ENCODE peak calls at places on chromosomes 7 and 10, in seven cellular contexts. One of them, this sample, is unnamed.

GRCh38 chr10:71812913-71813590 is 38.0 kb downstream of the PSAP start:
- DNase-seq in HCT116: no peak
- DNase-seq in K562: no peak
- DNase-seq in H1: no peak
- DNase-seq in HepG2: no peak
- DNase-seq in SK-N-SH: no peak
- DNase-seq in GM12878: no peak
- DNase-seq in this sample: no peak

GRCh38 chr7:132030161-132030568 is 473.7 kb upstream of the PODXL start:
- DNase-seq in SK-N-SH: peak; percentile 42
- DNase-seq in H1: no peak
- DNase-seq in HepG2: no peak
- DNase-seq in HCT116: no peak
- DNase-seq in K562: no peak
- DNase-seq in GM12878: no peak
- DNase-seq in this sample: no peak

GRCh38 chr10:34031410-34031809 is 696.9 kb upstream of the NRP1 start:
- DNase-seq in HepG2: no peak
- DNase-seq in K562: no peak
- DNase-seq in HCT116: no peak
- DNase-seq in SK-N-SH: no peak
- DNase-seq in H1: no peak
- DNase-seq in GM12878: no peak
- DNase-seq in this sample: no peak

GRCh38 chr10:119282446-119282845 is 75.1 kb downstream of the GRK5 start:
- DNase-seq in GM12878: no peak
- DNase-seq in H1: no peak
- DNase-seq in HCT116: no peak
- DNase-seq in HepG2: no peak
- DNase-seq in K562: no peak
- DNase-seq in SK-N-SH: no peak
- DNase-seq in this sample: no peak

GRCh38 chr10:122347162-122347561 is 27.3 kb upstream of the PLEKHA1 start:
- DNase-seq in H1: no peak
- DNase-seq in GM12878: no peak
- DNase-seq in K562: no peak
- DNase-seq in HepG2: no peak
- DNase-seq in SK-N-SH: no peak
- DNase-seq in HCT116: no peak
- DNase-seq in this sample: no peak

GRCh38 chr7:132065193-132065972 is 509.0 kb upstream of the PODXL start:
- DNase-seq in GM12878: no peak
- DNase-seq in K562: no peak
- DNase-seq in H1: peak; percentile 29
- DNase-seq in SK-N-SH: peak; percentile 41
- DNase-seq in HepG2: no peak
- DNase-seq in HCT116: peak; percentile 39
- DNase-seq in this sample: no peak

GRCh38 chr10:125692246-125692931 is 9.4 kb upstream of the TEX36 start:
- DNase-seq in H1: no peak
- DNase-seq in K562: no peak
- DNase-seq in HepG2: no peak
- DNase-seq in HCT116: no peak
- DNase-seq in GM12878: no peak
- DNase-seq in SK-N-SH: no peak
- DNase-seq in this sample: no peak

GRCh38 chr10:50937230-50937907 is 51.9 kb upstream of the A1CF start:
- DNase-seq in H1: no peak
- DNase-seq in SK-N-SH: peak; percentile 4
- DNase-seq in HCT116: peak; percentile 39
- DNase-seq in K562: peak; percentile 14
- DNase-seq in GM12878: no peak
- DNase-seq in HepG2: peak; percentile 24
- DNase-seq in this sample: peak; percentile 41

GRCh38 chr10:30207485-30208052 is 141.5 kb downstream of the MTPAP start:
- DNase-seq in HCT116: no peak
- DNase-seq in H1: no peak
- DNase-seq in HepG2: no peak
- DNase-seq in SK-N-SH: no peak
- DNase-seq in GM12878: peak; percentile 17
- DNase-seq in K562: no peak
- DNase-seq in this sample: no peak

GRCh38 chr10:116893686-116894037 is 44.4 kb downstream of the ENO4 start:
- DNase-seq in H1: no peak
- DNase-seq in HepG2: no peak
- DNase-seq in GM12878: no peak
- DNase-seq in K562: no peak
- DNase-seq in HCT116: no peak
- DNase-seq in SK-N-SH: no peak
- DNase-seq in this sample: no peak

GRCh38 chr7:99624487-99624886 is 7.7 kb downstream of the ZSCAN25 start:
- DNase-seq in SK-N-SH: no peak
- DNase-seq in HepG2: no peak
- DNase-seq in H1: no peak
- DNase-seq in K562: no peak
- DNase-seq in GM12878: no peak
- DNase-seq in HCT116: no peak
- DNase-seq in this sample: no peak

GRCh38 chr7:90625562-90625961 is 29.4 kb downstream of the CDK14 start:
- DNase-seq in GM12878: no peak
- DNase-seq in HepG2: no peak
- DNase-seq in K562: no peak
- DNase-seq in HCT116: no peak
- DNase-seq in H1: peak; percentile 36
- DNase-seq in SK-N-SH: peak; percentile 49
- DNase-seq in this sample: no peak

DNA sequence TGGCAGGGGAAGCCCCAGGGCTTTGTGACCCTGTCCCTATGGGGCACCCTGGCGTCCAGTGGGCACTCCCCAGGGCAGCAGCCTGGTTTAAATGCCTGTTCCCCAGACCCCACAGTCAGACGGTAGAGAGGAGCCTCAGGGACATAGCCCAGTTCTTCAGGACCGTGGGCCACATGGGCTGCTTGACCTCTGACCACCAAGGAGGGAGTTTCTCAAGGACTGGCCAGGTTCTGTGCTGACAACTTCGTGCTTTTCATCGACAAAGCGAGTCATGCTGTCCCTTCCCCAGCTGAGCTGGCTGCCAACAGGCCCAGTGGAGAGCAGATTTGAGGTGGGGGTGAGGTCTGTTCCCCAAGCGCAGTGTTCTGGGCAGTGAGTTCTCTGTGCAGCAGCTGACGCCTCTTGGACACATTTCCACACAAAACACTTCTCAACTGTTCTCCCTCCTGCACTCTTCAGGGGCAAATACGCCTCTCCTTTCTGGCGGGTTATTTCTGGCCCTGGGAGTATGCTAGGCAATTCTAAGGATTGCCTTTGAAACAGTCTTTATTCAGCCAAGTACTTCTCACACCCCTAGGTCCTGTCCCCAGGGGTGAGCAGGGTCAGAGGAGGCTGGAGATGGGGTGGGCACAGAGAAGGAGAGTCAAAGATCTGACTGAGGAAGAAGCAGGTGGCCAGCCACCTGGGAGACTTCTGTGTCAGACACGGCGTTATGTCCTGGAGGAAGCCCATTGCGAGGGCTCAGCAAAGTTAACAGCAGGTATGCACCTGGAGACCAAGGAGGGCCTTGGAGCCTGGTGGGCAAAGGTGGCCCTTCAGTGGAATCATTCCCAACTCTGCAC is 57.3 kb upstream of the CAMK2B start:
- DNase-seq in SK-N-SH: no peak
- DNase-seq in HCT116: no peak
- DNase-seq in GM12878: no peak
- DNase-seq in K562: no peak
- DNase-seq in H1: no peak
- DNase-seq in HepG2: no peak
- DNase-seq in this sample: no peak
- TF ChIP-seq JUND in SK-N-SH: no peak
- TF ChIP-seq JUND in HCT116: no peak
- TF ChIP-seq JUND in GM12878: no peak
- TF ChIP-seq JUND in K562: no peak
- TF ChIP-seq JUND in H1: no peak
- TF ChIP-seq JUND in HepG2: no peak
- TF ChIP-seq JUND in this sample: no peak

GRCh38 chr7:2483495-2483894 is 7.3 kb upstream of the GRIFIN start:
- DNase-seq in H1: no peak
- DNase-seq in HCT116: no peak
- DNase-seq in K562: no peak
- DNase-seq in SK-N-SH: peak; percentile 87
- DNase-seq in GM12878: no peak
- DNase-seq in HepG2: no peak
- DNase-seq in this sample: no peak

GRCh38 chr7:2482725-2483451 is 6.7 kb upstream of the GRIFIN start:
- DNase-seq in SK-N-SH: no peak
- DNase-seq in GM12878: no peak
- DNase-seq in H1: no peak
- DNase-seq in K562: no peak
- DNase-seq in HCT116: no peak
- DNase-seq in HepG2: no peak
- DNase-seq in this sample: peak; percentile 34

GRCh38 chr7:2487586-2488271 is 11.5 kb upstream of the GRIFIN start:
- DNase-seq in SK-N-SH: no peak
- DNase-seq in K562: no peak
- DNase-seq in GM12878: no peak
- DNase-seq in HCT116: no peak
- DNase-seq in HepG2: no peak
- DNase-seq in H1: no peak
- DNase-seq in this sample: no peak

GRCh38 chr7:2488272-2488645 is 12.1 kb upstream of the GRIFIN start:
- DNase-seq in H1: no peak
- DNase-seq in HepG2: no peak
- DNase-seq in K562: no peak
- DNase-seq in SK-N-SH: no peak
- DNase-seq in GM12878: no peak
- DNase-seq in HCT116: no peak
- DNase-seq in this sample: no peak

DNA sequence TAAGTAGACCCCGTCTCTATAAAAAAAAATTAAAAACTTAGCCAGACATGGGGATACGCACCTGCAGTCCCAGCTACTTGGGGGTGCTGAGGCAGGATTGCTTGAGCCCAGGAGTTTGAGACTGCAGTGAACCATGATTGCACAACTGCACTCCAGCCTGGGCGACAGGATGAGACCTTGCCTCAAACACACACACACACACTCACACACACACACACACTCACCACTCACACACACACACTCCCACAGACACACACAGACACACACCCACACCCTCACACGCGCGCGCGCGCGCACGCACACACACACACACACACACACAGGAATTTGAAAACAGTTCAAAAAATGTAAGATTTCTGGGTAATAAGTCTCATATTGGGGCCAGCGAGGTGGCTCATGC is 8.7 kb upstream of the GRIFIN start:
- DNase-seq in SK-N-SH: no peak
- DNase-seq in K562: no peak
- DNase-seq in HCT116: no peak
- DNase-seq in H1: no peak
- DNase-seq in HepG2: no peak
- DNase-seq in GM12878: no peak
- DNase-seq in this sample: no peak
- TF ChIP-seq JUND in SK-N-SH: no peak
- TF ChIP-seq JUND in K562: no peak
- TF ChIP-seq JUND in HCT116: no peak
- TF ChIP-seq JUND in H1: no peak
- TF ChIP-seq JUND in HepG2: no peak
- TF ChIP-seq JUND in GM12878: no peak
- TF ChIP-seq JUND in this sample: no peak

DNA sequence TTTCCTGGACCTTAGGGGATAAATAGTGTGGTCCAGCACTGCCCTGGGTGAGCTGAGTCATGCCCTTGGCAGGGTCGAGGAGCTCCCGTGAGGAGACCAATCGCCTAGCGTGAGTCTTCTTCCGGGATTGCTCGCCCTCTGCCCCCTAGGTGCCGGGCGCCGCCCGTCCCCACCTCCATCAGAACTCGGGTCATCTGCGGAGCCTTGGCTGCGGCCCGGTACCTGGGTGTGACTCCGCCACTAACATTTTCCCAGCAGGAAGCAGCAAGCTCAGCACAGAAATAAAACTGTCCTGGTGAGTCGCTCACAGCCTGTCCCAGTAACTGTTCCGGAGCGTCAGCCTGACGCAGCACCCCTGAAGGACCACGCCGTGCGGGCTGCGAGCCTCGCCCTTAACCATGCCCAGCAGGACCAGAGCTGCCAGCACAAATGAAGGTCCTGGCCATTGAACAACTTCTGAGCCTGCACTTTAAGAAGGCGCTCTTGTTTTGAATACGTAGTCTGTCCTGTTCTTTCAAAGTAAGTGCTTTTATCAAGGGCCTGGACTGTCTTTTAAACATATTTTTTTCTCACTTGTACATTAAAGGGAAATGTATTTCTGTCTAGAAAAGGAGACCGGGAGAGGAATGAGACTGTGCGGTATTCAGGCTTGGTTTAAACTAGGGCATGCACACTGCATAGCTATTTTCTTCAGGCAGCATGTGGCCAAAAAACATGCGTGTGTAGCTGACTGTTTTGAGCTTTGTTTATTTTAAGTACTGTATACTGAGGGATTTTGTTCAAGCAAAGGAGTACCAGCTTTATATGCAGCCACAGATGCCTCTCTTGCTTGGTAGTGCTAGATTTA is 136.7 kb downstream of the HECW1 start:
- DNase-seq in K562: peak; percentile 27
- DNase-seq in HepG2: no peak
- DNase-seq in H1: no peak
- DNase-seq in SK-N-SH: no peak
- DNase-seq in GM12878: no peak
- DNase-seq in HCT116: peak; percentile 33
- DNase-seq in this sample: no peak
- TF ChIP-seq JUND in K562: no peak
- TF ChIP-seq JUND in HepG2: no peak
- TF ChIP-seq JUND in H1: no peak
- TF ChIP-seq JUND in SK-N-SH: no peak
- TF ChIP-seq JUND in GM12878: no peak
- TF ChIP-seq JUND in HCT116: no peak
- TF ChIP-seq JUND in this sample: no peak

GRCh38 chr7:68074242-68074641 is 1077.6 kb downstream of the TYW1 start:
- DNase-seq in HepG2: no peak
- DNase-seq in SK-N-SH: no peak
- DNase-seq in GM12878: no peak
- DNase-seq in K562: no peak
- DNase-seq in HCT116: no peak
- DNase-seq in H1: no peak
- DNase-seq in this sample: peak; percentile 53
- TF ChIP-seq JUND in HepG2: no peak
- TF ChIP-seq JUND in SK-N-SH: no peak
- TF ChIP-seq JUND in GM12878: no peak
- TF ChIP-seq JUND in K562: no peak
- TF ChIP-seq JUND in HCT116: no peak
- TF ChIP-seq JUND in H1: no peak
- TF ChIP-seq JUND in this sample: no peak

This sample was measured in T47D.